ENCODE peak calls at places on chromosomes 7 and 10, in seven cellular contexts. A is SK-N-SH, W is HCT116, V is K562, G is GM12878, Q is GM23338, I is H1. F is an unnamed sample.
A peak's percentile ranks its signal among the peaks of the same experiment; 100 is the strongest.

GRCh38 chr10:46543379-46544014 is 13.0 kb downstream of the GPRIN2 start:
- DNase-seq in A (peak; percentile 31), W (no peak), V (no peak), G (no peak), Q (no peak), I (no peak), F (no peak)

GRCh38 chr7:125363873-125364272 is 434.2 kb upstream of the POT1 start:
- DNase-seq in A (no peak), W (no peak), V (no peak), G (no peak), Q (no peak), I (no peak), F (peak; percentile 50)

GRCh38 chr7:1732072-1732471 is 62.0 kb downstream of the ELFN1 start:
- DNase-seq in A (no peak), W (no peak), V (no peak), G (no peak), Q (no peak), I (no peak), F (no peak)

GRCh38 chr10:53453196-53453595 is 680.6 kb upstream of the MBL2 start:
- DNase-seq in A (peak; percentile 10), W (no peak), V (no peak), G (no peak), Q (peak; percentile 70), I (no peak), F (no peak)

GRCh38 chr10:124685251-124685650 is 58.9 kb downstream of the FAM53B start:
- DNase-seq in A (no peak), W (no peak), V (no peak), G (no peak), Q (peak; percentile 20), I (no peak), F (no peak)

GRCh38 chr7:111238891-111239290 is 148.0 kb downstream of the LRRN3 start:
- DNase-seq in A (no peak), W (no peak), V (no peak), G (no peak), Q (no peak), I (no peak), F (peak; percentile 56)

GRCh38 chr7:31648288-31648687 is 38.7 kb upstream of the PPP1R17 start:
- DNase-seq in A (no peak), W (no peak), V (no peak), G (no peak), Q (peak; percentile 49), I (no peak), F (no peak)

GRCh38 chr7:39465055-39465929 is 100.9 kb upstream of the YAE1 start:
- DNase-seq in A (peak; percentile 63), W (peak; percentile 56), V (peak; percentile 56), G (peak; percentile 17), Q (peak; percentile 91), I (peak; percentile 33), F (peak; percentile 26)

GRCh38 chr10:105041956-105042355 is 400.9 kb downstream of the SORCS3 start:
- DNase-seq in A (no peak), W (no peak), V (no peak), G (no peak), Q (no peak), I (no peak), F (no peak)

GRCh38 chr7:151058766-151059361 is 525 bp upstream of the SLC4A2 start:
- DNase-seq in A (no peak), W (no peak), V (no peak), G (no peak), Q (no peak), I (no peak), F (peak; percentile 35)

GRCh38 chr10:52484426-52485065 is 170.5 kb downstream of the DKK1 start:
- DNase-seq in A (no peak), W (no peak), V (no peak), G (no peak), Q (no peak), I (no peak), F (no peak)

GRCh38 chr7:142420554-142421362 is 162.9 kb upstream of the PRSS58 start:
- DNase-seq in A (peak; percentile 38), W (peak; percentile 8), V (no peak), G (no peak), Q (peak; percentile 50), I (no peak), F (peak; percentile 23)

GRCh38 chr10:34827087-34827766 is 12.1 kb upstream of the PARD3 start:
- DNase-seq in A (no peak), W (no peak), V (no peak), G (no peak), Q (no peak), I (no peak), F (no peak)

GRCh38 chr7:2566890-2567662 is 8.3 kb downstream of the IQCE start:
- DNase-seq in A (no peak), W (no peak), V (no peak), G (peak; percentile 66), Q (no peak), I (no peak), F (no peak)

GRCh38 chr10:3418041-3418760 is 245.6 kb upstream of the PITRM1 start:
- DNase-seq in A (no peak), W (no peak), V (no peak), G (no peak), Q (no peak), I (no peak), F (peak; percentile 47)
- TF ChIP-seq POLR2AphosphoS5 in A (no peak), W (no peak), V (no peak), G (no peak), Q (no peak), I (no peak), F (no peak)

DNA sequence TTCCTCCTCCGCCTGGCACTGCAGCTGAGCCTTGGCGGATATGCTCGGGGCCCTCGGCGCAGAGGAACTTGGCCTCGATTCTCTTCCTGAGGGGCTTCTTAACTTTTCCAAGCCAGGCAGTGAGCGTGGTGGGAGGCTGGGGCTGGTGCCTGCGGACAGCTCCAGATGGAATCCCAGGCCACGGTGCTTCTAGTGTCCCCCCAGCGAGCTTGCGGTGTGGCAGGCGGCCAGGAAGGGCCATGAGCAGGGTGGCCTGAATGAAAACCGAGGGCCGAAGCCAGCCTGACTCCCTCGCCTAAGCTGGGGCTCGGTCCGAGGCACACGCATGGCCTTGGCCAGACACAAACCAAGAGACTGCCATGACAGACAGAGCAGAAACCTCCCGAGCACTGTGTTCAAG is 31.3 kb downstream of the RCC1L start:
- DNase-seq in A (no peak), W (no peak), V (no peak), G (no peak), Q (no peak), I (no peak), F (no peak)
- H3K4me2 ChIP-seq in A (no peak overlapping the region), W (no peak overlapping the region), V (no peak overlapping the region), G (no peak overlapping the region), Q (no peak overlapping the region), I (no peak overlapping the region), F (no peak overlapping the region)

DNA sequence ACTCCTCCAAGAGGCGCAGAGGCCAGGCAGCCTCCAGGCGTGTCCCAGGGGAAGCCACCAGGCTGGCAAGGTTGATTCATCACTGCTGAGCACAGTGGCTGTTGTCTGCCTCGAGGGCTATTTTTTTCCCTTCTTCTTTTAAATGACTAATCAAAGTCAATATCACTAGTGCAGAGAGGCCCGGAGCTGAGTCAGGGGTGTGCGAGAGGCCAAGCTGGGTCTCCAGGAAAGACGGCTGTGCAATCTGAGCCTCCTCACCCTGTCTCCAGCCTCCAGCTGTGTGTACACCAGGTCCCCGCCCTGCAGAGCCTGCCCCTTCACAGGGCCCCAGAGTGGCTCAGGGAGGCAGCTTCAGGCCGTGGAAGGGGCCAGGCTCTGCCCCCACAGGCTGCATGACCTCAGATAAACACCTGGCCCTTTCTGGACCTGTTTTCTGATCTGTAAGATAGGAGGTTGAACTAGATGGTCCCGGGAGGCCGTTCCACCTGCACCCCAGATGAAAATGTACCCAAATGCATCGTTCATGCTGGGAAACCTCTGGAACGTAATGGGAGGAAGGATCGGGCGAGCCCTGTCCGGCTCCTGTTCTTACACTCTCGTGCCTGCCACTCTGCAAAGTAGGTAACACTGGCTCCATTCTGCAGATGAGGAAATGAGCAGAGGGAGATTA is 3.7 kb downstream of the STX1A start:
- DNase-seq in A (no peak), W (peak; percentile 93), V (peak; percentile 87), G (no peak), Q (no peak), I (no peak), F (peak; percentile 95)
- TF ChIP-seq POLR2AphosphoS5 in A (peak; percentile 74), W (peak; percentile 55), V (peak; percentile 93), G (no peak), Q (no peak), I (no peak), F (peak; percentile 87)

DNA sequence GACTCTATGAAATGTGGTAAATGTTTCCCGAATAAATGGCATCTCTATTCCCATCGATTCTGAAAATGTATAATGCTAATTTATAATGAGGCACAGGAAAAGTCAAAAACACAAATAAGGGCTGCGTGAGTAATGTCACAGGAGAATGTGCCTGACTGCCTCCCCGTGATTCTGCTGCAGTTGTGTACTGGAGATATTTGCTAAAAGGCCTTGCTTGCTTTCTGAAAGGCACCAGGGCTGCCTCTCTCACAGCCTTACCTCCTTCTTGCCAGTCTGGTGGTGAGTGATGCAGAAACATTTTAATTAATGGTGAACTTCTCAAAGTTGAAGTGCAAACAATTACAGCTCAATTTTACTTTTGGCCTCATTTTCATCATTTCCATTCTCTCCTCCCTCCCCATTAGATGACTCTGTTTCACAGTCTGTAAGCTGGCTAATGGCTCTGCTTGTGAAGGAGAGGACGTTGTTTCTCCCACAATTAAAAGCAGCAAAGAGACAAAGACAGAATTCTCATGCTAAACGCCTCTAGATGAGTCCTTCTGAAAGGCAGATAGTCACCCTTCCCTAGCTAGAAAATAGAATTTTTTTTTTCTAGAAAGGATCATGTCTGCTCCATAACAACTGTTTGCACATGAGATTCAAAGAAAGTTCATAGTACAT is 377.6 kb downstream of the MDFIC start:
- DNase-seq in A (no peak), W (no peak), V (no peak), G (no peak), Q (peak; percentile 76), I (peak; percentile 3), F (no peak)
- H3K4me2 ChIP-seq in A (no peak overlapping the region), W (no peak overlapping the region), V (no peak overlapping the region), G (no peak overlapping the region), Q (no peak overlapping the region), I (peak overlapping the region; percentile 40), F (no peak overlapping the region)

GRCh38 chr7:68684246-68684850 is 913.9 kb upstream of the AUTS2 start:
- DNase-seq in A (no peak), W (no peak), V (no peak), G (no peak), Q (no peak), I (no peak), F (no peak)
- TF ChIP-seq POLR2AphosphoS5 in A (no peak), W (no peak), V (no peak), G (no peak), Q (no peak), I (no peak), F (no peak)